ENCODE peak calls at places on chromosomes 2 and 18, in four cellular contexts. I is fibroblast of lung, V is mucosa of descending colon, G is epithelial cell of esophagus. L is an unnamed sample.

GRCh38 chr2:238136820-238137537 is 1.5 kb upstream of the KLHL30 start:
- DNase-seq in I (peak; percentile 89), V (no peak), G (peak; percentile 81), L (peak; percentile 68)

GRCh38 chr2:200089040-200089755 is 133.8 kb downstream of the MAIP1 start:
- DNase-seq in I (no peak), V (no peak), G (no peak), L (peak; percentile 10)

GRCh38 chr2:17576802-17577201 is 36.3 kb downstream of the VSNL1 start:
- DNase-seq in I (no peak), V (no peak), G (peak; percentile 92), L (no peak)

GRCh38 chr2:238290079-238290478 is 1.7 kb upstream of the PER2 start:
- DNase-seq in I (no peak), V (peak; percentile 85), G (peak; percentile 100), L (no peak)

GRCh38 chr2:222861411-222862067 is 703 bp downstream of the ACSL3 start:
- DNase-seq in I (no peak), V (peak; percentile 69), G (peak; percentile 37), L (no peak)

GRCh38 chr18:26405190-26405781 is 143.1 kb downstream of the KCTD1 start:
- DNase-seq in I (peak; percentile 61), V (no peak), G (peak; percentile 61), L (peak; percentile 26)

GRCh38 chr2:46098606-46099005 is 198.6 kb upstream of the EPAS1 start:
- DNase-seq in I (peak; percentile 87), V (no peak), G (peak; percentile 84), L (peak; percentile 89)

GRCh38 chr2:237715459-237715947 is 83.1 kb upstream of the RBM44 start:
- DNase-seq in I (no peak), V (peak; percentile 71), G (peak; percentile 35), L (no peak)

GRCh38 chr18:33839452-33840225 is 261.6 kb downstream of the ASXL3 start:
- DNase-seq in I (peak; percentile 79), V (peak; percentile 53), G (peak; percentile 70), L (no peak)

GRCh38 chr2:236731767-236732580 is 162.3 kb downstream of the ACKR3 start:
- DNase-seq in I (peak; percentile 67), V (no peak), G (peak; percentile 73), L (no peak)

DNA sequence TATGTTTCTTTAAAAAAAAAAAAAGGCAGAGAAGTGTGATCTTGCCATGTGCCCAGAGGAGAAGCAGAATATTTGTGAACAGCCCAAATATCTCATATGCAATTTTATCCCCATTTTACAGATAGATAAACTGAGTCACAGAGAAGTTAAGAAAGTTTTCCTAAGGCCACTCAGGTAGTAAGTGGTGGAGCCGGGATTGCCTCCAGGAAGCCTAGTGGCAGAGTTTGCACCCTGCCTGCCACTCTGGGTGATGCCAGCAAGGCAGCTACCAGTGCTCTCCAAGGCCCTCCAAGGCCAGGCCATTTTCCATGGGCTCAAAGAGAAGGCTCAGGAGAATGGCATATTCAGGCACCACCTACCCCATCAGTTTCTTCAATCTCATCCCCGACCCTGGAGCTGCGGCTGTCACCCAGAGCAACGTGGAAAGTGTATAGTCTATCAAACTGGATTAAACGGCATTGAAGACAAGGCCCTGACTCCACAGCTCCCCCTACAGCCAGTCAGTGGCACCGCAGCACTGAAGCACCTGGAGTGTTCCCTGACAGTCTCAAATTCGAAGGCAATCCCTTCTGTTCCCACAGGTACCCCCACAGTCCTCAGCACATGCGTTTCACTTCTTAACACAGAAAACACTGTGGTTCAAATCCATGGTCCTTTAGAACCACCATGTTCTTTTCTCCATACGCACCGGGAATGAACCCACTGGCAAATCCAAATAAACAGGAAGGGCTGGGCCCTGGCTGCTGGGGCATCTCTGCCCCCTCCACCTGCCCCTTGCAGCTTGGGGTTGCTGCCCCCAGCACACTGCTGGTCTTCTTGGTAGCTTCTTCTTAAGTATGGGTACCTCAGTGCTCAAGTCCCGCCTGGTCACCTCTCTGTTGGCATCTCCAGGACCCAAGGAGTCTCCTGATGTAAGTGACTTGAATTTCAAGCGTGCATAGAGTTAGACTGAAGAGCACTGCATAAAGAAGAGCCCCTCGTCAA is 175.3 kb downstream of the INHBB start:
- DNase-seq in I (peak; percentile 43), V (peak; percentile 50), G (peak; percentile 59), L (no peak)
- TF ChIP-seq CTCF in I (peak; percentile 97), V (peak; percentile 69), G (peak; percentile 95), L (peak; percentile 91)

GRCh38 chr2:75559633-75560021 is 1.1 kb downstream of the EVA1A start:
- DNase-seq in I (no peak), V (no peak), G (no peak), L (no peak)

GRCh38 chr2:75561566-75562512 is 1.1 kb upstream of the EVA1A start:
- DNase-seq in I (no peak), V (no peak), G (peak; percentile 70), L (peak; percentile 25)

GRCh38 chr2:75560768-75561565 is at the start of gene EVA1A:
- DNase-seq in I (peak; percentile 64), V (no peak), G (peak; percentile 76), L (peak; percentile 70)

GRCh38 chr2:75558786-75559428 is 1.8 kb downstream of the EVA1A start:
- DNase-seq in I (peak; percentile 48), V (no peak), G (no peak), L (no peak)

GRCh38 chr2:75560022-75560767 is 544 bp downstream of the EVA1A start:
- DNase-seq in I (peak; percentile 51), V (no peak), G (peak; percentile 54), L (no peak)
- TF ChIP-seq CTCF in I (peak; percentile 48), V (no peak), G (peak; percentile 33), L (peak; percentile 77)

DNA sequence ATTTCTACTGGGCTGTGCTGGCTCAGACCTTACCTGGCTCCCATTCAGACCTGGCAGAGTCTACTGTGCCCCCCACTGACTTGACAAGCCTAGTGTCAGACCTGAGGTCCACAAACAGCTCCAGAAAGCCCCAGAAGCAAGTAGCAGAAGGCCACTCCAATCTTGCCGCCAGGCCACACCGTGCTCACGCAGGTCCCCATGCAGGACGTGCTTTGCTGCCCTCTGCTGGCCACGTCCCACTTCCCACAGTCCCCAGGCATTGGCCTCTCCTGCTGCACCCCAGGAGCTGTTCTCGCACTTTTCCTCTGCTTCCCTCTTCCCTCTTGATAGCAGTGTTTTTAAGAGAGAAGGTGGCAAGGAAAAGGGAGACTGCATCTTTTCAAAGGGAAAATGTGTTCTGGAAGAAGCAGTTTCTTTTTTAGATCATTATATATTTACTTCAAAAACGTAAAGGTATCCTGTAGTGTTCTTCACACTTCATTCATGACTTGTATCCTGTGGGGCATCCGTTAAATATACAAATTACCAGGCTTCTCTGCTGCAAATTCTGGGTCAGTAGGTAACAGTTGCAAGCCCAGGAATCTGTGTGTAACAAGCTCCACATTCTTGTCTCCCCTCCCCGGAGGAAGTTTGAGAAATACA is 81.4 kb upstream of the PAPOLG start:
- DNase-seq in I (peak; percentile 63), V (peak; percentile 89), G (peak; percentile 81), L (peak; percentile 58)
- TF ChIP-seq CTCF in I (peak; percentile 98), V (peak; percentile 93), G (peak; percentile 98), L (peak; percentile 94)

GRCh38 chr2:143572421-143572820 is 443.2 kb downstream of the ARHGAP15 start:
- DNase-seq in I (no peak), V (no peak), G (peak; percentile 59), L (no peak)

GRCh38 chr2:143577489-143577888 is 448.3 kb downstream of the ARHGAP15 start:
- DNase-seq in I (no peak), V (no peak), G (no peak), L (no peak)

GRCh38 chr2:143579456-143579855 is 450.2 kb downstream of the ARHGAP15 start:
- DNase-seq in I (no peak), V (no peak), G (no peak), L (no peak)

GRCh38 chr2:143574069-143574468 is 444.9 kb downstream of the ARHGAP15 start:
- DNase-seq in I (no peak), V (no peak), G (no peak), L (no peak)

GRCh38 chr2:143575340-143575739 is 446.1 kb downstream of the ARHGAP15 start:
- DNase-seq in I (peak; percentile 27), V (no peak), G (peak; percentile 35), L (no peak)
- TF ChIP-seq CTCF in I (peak; percentile 50), V (no peak), G (peak; percentile 65), L (peak; percentile 75)

DNA sequence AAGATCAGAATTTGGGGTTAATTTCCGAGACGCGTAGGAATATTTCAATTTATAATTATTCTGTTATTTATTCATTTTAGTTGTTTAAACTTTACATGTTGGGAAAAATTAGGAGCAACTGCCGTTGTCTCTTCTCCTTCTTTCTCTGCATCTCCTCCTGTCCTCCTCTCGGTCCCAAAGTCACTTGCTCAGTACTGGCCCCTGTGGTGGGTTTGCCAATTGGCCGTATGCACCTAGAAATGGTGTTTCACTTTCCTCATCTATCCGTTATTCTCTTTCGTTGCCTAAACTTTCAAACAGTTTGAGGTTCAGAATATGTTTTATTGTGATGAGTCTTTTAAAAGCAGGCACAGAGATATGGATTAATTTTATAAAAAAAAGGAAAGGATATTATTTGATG is 517.9 kb downstream of the PLCL1 start:
- DNase-seq in I (no peak), V (no peak), G (no peak), L (no peak)
- TF ChIP-seq CTCF in I (peak; percentile 39), V (no peak), G (peak; percentile 22), L (no peak)